ENCODE peak calls at places on chromosome 1, in six cellular contexts. E is HT1080; G is right lobe of liver; K is kidney epithelial cell; I is T-helper 2 cell; Y is stimulated activated CD4-positive, alpha-beta T cell treated with anti-CD3 and anti-CD28 coated beads, Interleukin-4, amount 100 ng/mL, for 48 hours. T is an unnamed sample.

GRCh38 chr1:167551359-167551758 is 2.2 kb downstream of the CREG1 start:
- DNase-seq in E (no peak), Y (no peak), K (no peak), I (no peak), G (no peak), T (no peak)

GRCh38 chr1:19028110-19028509 is 71.6 kb upstream of the IFFO2 start:
- DNase-seq in E (no peak), Y (no peak), G (no peak), K (no peak), I (no peak), T (no peak)

GRCh38 chr1:32242341-32242851 is 4.6 kb upstream of the FAM167B start:
- DNase-seq in K (no peak), E (no peak), I (no peak), G (no peak), Y (no peak), T (no peak)

GRCh38 chr1:86548863-86549262 is 2.0 kb downstream of the CLCA4 start:
- DNase-seq in K (no peak), E (no peak), Y (no peak), I (no peak), G (no peak), T (no peak)

GRCh38 chr1:64323054-64323453 is 119.6 kb downstream of the UBE2U start:
- DNase-seq in E (peak; percentile 33), G (no peak), I (no peak), K (no peak), Y (no peak), T (no peak)

GRCh38 chr1:159653201-159653600 is 61.2 kb downstream of the CRP start:
- DNase-seq in I (no peak), G (no peak), K (no peak), E (no peak), Y (no peak), T (no peak)

GRCh38 chr1:54099211-54099610 is 45.8 kb downstream of the TCEANC2 start:
- DNase-seq in G (no peak), K (no peak), E (no peak), Y (no peak), I (no peak), T (no peak)

GRCh38 chr1:240968864-240969263 is 356.9 kb upstream of the GREM2 start:
- DNase-seq in I (no peak), G (no peak), Y (no peak), E (no peak), K (no peak), T (no peak)

GRCh38 chr1:170247751-170248521 is 102.2 kb downstream of the NTMT2 start:
- DNase-seq in G (no peak), I (no peak), K (no peak), E (no peak), Y (no peak), T (no peak)